ENCODE peak calls at places on chromosomes 2 and 18, in five cellular contexts. R is uterus; J is spleen; E is CD8-positive, alpha-beta T cell; F is cardiac muscle cell. L is an unnamed sample.

GRCh38 chr2:226756131-226756530 is 43.5 kb downstream of the IRS1 start:
- DNase-seq in R (no peak), F (no peak), J (no peak), E (no peak), L (no peak)

GRCh38 chr2:221527759-221528444 is 44.2 kb downstream of the EPHA4 start:
- DNase-seq in J (no peak), F (no peak), R (no peak), E (peak; percentile 29), L (no peak)

GRCh38 chr2:129912871-129913694 is 66.4 kb upstream of the RAB6C start:
- DNase-seq in R (no peak), E (no peak), F (no peak), J (no peak), L (no peak)

GRCh38 chr2:119922699-119923098 is 90.2 kb upstream of the EPB41L5 start:
- DNase-seq in F (no peak), J (no peak), R (no peak), E (no peak), L (no peak)

GRCh38 chr2:242030226-242030575 is 160.7 kb downstream of the RTP5 start:
- DNase-seq in F (no peak), E (no peak), R (no peak), J (peak; percentile 33), L (no peak)

GRCh38 chr2:108447947-108448677 is 894 bp upstream of the GCC2 start:
- DNase-seq in R (no peak), J (no peak), E (no peak), F (peak; percentile 59), L (no peak)

GRCh38 chr2:17849260-17849659 is 29.2 kb upstream of the KCNS3 start:
- DNase-seq in R (no peak), F (no peak), E (no peak), J (no peak), L (no peak)

GRCh38 chr2:30940805-30941204 is 133.6 kb upstream of the CAPN13 start:
- DNase-seq in F (no peak), J (no peak), R (no peak), E (no peak), L (no peak)

GRCh38 chr2:112690853-112691390 is 29.9 kb upstream of the NT5DC4 start:
- DNase-seq in J (peak; percentile 90), R (peak; percentile 29), E (peak; percentile 66), F (peak; percentile 47), L (no peak)

GRCh38 chr2:151029406-151030157 is 232.1 kb downstream of the RBM43 start:
- DNase-seq in F (no peak), E (no peak), R (no peak), J (no peak), L (no peak)

GRCh38 chr2:203533696-203534471 is 1.2 kb downstream of the RAPH1 start:
- DNase-seq in E (peak; percentile 33), R (no peak), F (peak; percentile 17), J (no peak), L (no peak)

GRCh38 chr2:163264376-163264775 is 425.8 kb upstream of the KCNH7 start:
- DNase-seq in J (no peak), R (no peak), E (no peak), F (no peak), L (no peak)

GRCh38 chr2:157839162-157839801 is 36.8 kb downstream of the ACVR1 start:
- DNase-seq in J (no peak), R (no peak), F (peak; percentile 87), E (no peak), L (no peak)

GRCh38 chr2:231810905-231811304 is 24.7 kb downstream of the COPS7B start:
- DNase-seq in R (no peak), J (no peak), E (no peak), F (no peak), L (no peak)

GRCh38 chr2:235373171-235373570 is 120.7 kb upstream of the AGAP1 start:
- DNase-seq in F (no peak), R (no peak), J (no peak), E (no peak), L (no peak)

GRCh38 chr2:10781746-10782145 is 30.8 kb downstream of the PDIA6 start:
- DNase-seq in J (no peak), E (no peak), R (no peak), F (no peak), L (no peak)

GRCh38 chr2:159035790-159036411 is 67.5 kb downstream of the TANC1 start:
- DNase-seq in R (peak; percentile 26), E (peak; percentile 30), J (no peak), F (peak; percentile 68), L (no peak)

GRCh38 chr18:61581578-61582204 is 248.5 kb downstream of the CDH20 start:
- DNase-seq in J (peak; percentile 88), E (peak; percentile 48), R (peak; percentile 78), F (peak; percentile 82), L (peak; percentile 77)

GRCh38 chr2:235961711-235962110 is 206.5 kb downstream of the GBX2 start:
- DNase-seq in J (peak; percentile 62), F (no peak), R (no peak), E (no peak), L (no peak)

GRCh38 chr2:204881519-204882111 is 336.3 kb downstream of the PARD3B start:
- DNase-seq in E (no peak), R (no peak), J (no peak), F (no peak), L (no peak)

GRCh38 chr2:113084249-113085000 is 16.7 kb downstream of the IL1F10 start:
- DNase-seq in E (no peak), F (no peak), J (no peak), R (no peak), L (no peak)

GRCh38 chr2:75632813-75633212 is 13.8 kb upstream of the MRPL19 start:
- DNase-seq in J (no peak), F (no peak), R (no peak), E (no peak), L (no peak)

GRCh38 chr2:127621981-127622431 is 23.9 kb upstream of the GPR17 start:
- DNase-seq in J (peak; percentile 73), E (no peak), R (no peak), F (no peak), L (no peak)

GRCh38 chr2:96663829-96664228 is 21.3 kb downstream of the FER1L5 start:
- DNase-seq in R (no peak), E (no peak), J (no peak), F (no peak), L (no peak)

GRCh38 chr2:43293744-43294695 is 67.6 kb upstream of the ZFP36L2 start:
- DNase-seq in F (peak; percentile 7), E (no peak), J (no peak), R (peak; percentile 77), L (no peak)

GRCh38 chr18:3623769-3624545 is 174.0 kb downstream of the TGIF1 start:
- DNase-seq in R (peak; percentile 61), F (peak; percentile 70), E (no peak), J (no peak), L (peak; percentile 50)

GRCh38 chr2:219626540-219626939 is 890 bp upstream of the SLC4A3 start:
- DNase-seq in F (no peak), E (no peak), J (no peak), R (peak; percentile 11), L (no peak)

GRCh38 chr2:70537840-70538239 is 15.8 kb downstream of the TGFA start:
- DNase-seq in F (no peak), J (no peak), R (no peak), E (no peak), L (no peak)

GRCh38 chr2:239055756-239056493 is 208.0 kb downstream of the TWIST2 start:
- DNase-seq in F (no peak), R (no peak), E (no peak), J (peak; percentile 64), L (no peak)

GRCh38 chr2:196758474-196759377 is 40.8 kb downstream of the GTF3C3 start:
- DNase-seq in R (no peak), F (no peak), E (no peak), J (no peak), L (no peak)

DNA sequence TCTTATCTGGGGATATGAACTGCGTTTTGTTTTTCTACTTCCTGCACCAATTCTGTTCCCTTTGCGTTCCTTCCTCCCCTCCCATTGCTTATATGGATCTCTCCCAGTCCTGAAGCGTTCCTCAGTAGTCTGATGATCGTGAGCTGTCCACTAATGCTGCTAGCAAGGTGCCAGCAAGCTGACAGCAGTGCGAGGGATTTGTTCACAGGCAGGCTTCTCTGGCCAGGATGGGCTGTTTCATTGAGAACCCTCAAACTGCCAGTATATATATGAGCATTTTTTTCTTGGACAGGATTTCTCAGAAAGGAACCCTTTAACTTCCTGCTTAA is 40.1 kb downstream of the GTF3C3 start:
- DNase-seq in F (no peak), J (no peak), E (no peak), R (no peak), L (no peak)
- H3K4me1 ChIP-seq in F (no peaks in the 10 kb centered on the region), J (no peaks in the 10 kb centered on the region), E (no peaks in the 10 kb centered on the region), R (no peaks in the 10 kb centered on the region), L (no peaks in the 10 kb centered on the region)

GRCh38 chr2:68716539-68716938 is 18.1 kb upstream of the ARHGAP25 start:
- DNase-seq in J (no peak), F (no peak), E (no peak), R (no peak), L (no peak)
- H3K4me1 ChIP-seq in J (peaks cover 44% of the 10 kb centered on the region), F (no peaks in the 10 kb centered on the region), E (peaks cover 63% of the 10 kb centered on the region), R (no peaks in the 10 kb centered on the region), L (peaks cover 5% of the 10 kb centered on the region)

DNA sequence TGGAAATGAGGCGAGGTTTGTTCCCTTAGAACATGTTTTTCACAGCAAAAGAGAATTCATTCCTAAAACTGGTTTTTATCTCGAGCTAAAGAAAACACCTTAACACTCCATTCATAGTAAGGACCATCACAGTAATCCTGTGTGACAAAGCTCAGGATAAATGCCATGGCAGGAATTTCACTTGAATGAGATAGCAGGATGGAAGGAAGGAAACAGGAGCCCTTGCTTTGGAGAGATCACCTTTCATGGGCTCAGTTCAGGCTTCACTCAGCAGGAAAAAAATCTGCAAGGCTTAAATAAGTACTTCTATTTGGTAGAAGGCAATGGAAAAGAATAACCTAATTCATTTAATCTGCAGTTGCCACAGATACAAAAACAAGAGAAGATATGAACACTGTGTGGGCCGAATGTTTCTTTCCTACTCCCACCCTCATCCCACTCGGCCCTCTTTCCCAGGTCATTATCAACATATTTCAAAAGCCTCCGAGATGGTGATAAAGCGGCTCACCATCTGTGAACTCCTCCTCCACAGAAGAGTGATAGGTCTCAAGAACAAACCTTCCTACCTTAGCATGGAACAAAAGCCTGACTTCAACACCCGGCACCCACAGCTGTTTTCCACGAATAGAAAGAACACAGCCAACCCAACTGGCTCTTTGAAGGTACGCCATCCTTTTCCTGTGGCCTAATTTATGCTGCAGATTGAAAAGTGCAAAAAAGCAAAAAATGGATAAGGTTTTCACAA is 28.9 kb downstream of the BCL2 start:
- DNase-seq in R (no peak), J (no peak), E (peak; percentile 39), F (peak; percentile 18), L (no peak)
- H3K4me1 ChIP-seq in R (no peaks in the 10 kb centered on the region), J (peaks cover 24% of the 10 kb centered on the region), E (peaks cover 83% of the 10 kb centered on the region), F (peaks cover 18% of the 10 kb centered on the region), L (peaks cover 57% of the 10 kb centered on the region)

DNA sequence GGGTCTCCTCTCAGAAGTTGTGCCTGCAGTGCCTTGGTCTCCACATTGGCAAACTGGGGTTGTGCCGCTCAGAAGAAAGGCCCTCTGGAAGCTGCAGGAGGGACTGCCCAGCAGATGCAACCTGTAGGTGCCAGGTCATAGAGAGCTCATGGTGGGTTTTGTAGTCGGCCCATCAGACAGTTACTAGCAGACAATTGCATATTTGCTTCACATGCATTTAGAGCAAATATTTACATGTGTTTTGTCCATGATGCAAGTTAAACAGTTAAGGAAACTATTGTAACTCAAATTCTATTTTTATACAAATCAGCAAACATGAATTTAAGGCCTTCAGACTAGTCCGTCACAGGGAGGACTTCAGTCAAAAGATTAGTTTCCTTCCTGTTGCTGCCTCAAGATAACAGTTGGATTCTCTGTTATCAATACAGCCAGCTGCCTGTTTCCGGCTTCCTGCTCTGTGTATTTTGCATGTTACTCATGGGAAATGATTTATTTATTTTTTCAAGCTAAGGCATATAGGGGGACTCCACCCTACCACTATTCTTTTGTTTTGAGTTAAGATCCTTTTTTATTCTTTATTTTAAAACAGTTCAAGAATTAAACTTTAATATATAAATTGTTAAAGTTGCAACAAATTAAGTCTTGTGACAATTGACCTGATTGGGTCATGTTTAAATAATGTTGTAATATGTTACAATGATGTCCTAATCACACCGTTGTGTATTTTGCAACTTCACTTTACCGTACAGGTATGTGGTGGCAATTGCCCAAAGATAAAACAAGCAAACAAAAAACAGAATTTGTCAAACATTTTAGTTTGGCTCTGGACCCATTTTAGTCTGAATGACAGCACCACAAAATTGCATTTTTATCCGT is 133.5 kb downstream of the SPTBN1 start:
- DNase-seq in J (no peak), R (no peak), E (peak; percentile 57), F (no peak), L (no peak)
- H3K4me1 ChIP-seq in J (peaks cover 61% of the 10 kb centered on the region), R (peaks cover 17% of the 10 kb centered on the region), E (peaks cover 88% of the 10 kb centered on the region), F (peaks cover 37% of the 10 kb centered on the region), L (no peaks in the 10 kb centered on the region)

L was measured in tibial nerve.